ENCODE peak calls at places on chromosomes 1 and 21, in four cellular contexts. V is endodermal cell, A is HCT116, C is GM23248. B is an unnamed sample.

GRCh38 chr1:169601096-169601881 is 15.0 kb upstream of the F5 start:
- DNase-seq in A (no peak), V (no peak), C (peak), B (peak)

GRCh38 chr21:43903451-43904091 is 38.5 kb downstream of the AGPAT3 start:
- DNase-seq in V (no peak), C (no peak), A (no peak), B (no peak)

GRCh38 chr21:35048706-35049617 is at the start of gene RUNX1:
- DNase-seq in A (no peak), C (peak), V (no peak), B (no peak)

GRCh38 chr1:107250169-107250568 is 109.3 kb downstream of the NTNG1 start:
- DNase-seq in V (peak), A (no peak), C (no peak), B (no peak)

GRCh38 chr1:87800006-87800405 is 471.3 kb downstream of the LMO4 start:
- DNase-seq in V (no peak), C (peak), A (no peak), B (no peak)

GRCh38 chr21:37532868-37533780 is 166.6 kb downstream of the DYRK1A start:
- DNase-seq in C (peak), A (peak), V (peak), B (no peak)

GRCh38 chr1:231190456-231190855 is 28.6 kb downstream of the TRIM67 start:
- DNase-seq in C (no peak), A (no peak), V (no peak), B (no peak)

GRCh38 chr1:53330819-53331218 is 2.9 kb upstream of the LRP8 start:
- DNase-seq in C (no peak), A (no peak), V (peak), B (no peak)

GRCh38 chr1:198764748-198765147 is 125.9 kb downstream of the PTPRC start:
- DNase-seq in A (no peak), V (no peak), C (no peak), B (no peak)

GRCh38 chr1:167913895-167914502 is at the start of gene ADCY10:
- DNase-seq in C (no peak), V (no peak), A (no peak), B (no peak)

GRCh38 chr1:158793604-158794003 is 12.6 kb upstream of the OR6N2 start:
- DNase-seq in V (peak), C (peak), A (no peak), B (peak)

GRCh38 chr1:156599811-156600210 is 1.5 kb downstream of the GPATCH4 start:
- DNase-seq in V (no peak), C (peak), A (no peak), B (no peak)

GRCh38 chr1:104574619-104575018 is 824.9 kb downstream of the AMY1C start:
- DNase-seq in V (no peak), A (no peak), C (no peak), B (no peak)

GRCh38 chr1:238944028-238944427 is 442.3 kb upstream of the CHRM3 start:
- DNase-seq in C (no peak), A (no peak), V (no peak), B (no peak)

GRCh38 chr1:216902669-216903388 is 179.6 kb upstream of the ESRRG start:
- DNase-seq in A (no peak), V (no peak), C (no peak), B (no peak)

GRCh38 chr1:216057080-216057479 is 366.2 kb downstream of the USH2A start:
- DNase-seq in V (no peak), C (no peak), A (no peak), B (no peak)

GRCh38 chr1:175478203-175478602 is 265.2 kb downstream of the TNR start:
- DNase-seq in A (no peak), C (no peak), V (no peak), B (no peak)

GRCh38 chr1:196660912-196661311 is 9.1 kb downstream of the CFH start:
- DNase-seq in C (peak), A (peak), V (no peak), B (peak)

GRCh38 chr1:51487628-51488027 is 31.4 kb downstream of the EPS15 start:
- DNase-seq in V (no peak), C (no peak), A (no peak), B (no peak)

GRCh38 chr1:53573931-53574330 is 114.7 kb downstream of the DMRTB1 start:
- DNase-seq in C (no peak), A (no peak), V (no peak), B (no peak)

GRCh38 chr1:7422561-7422960 is 348.5 kb upstream of the VAMP3 start:
- DNase-seq in C (no peak), A (no peak), V (no peak), B (no peak)

GRCh38 chr1:31931241-31932225 is 6.6 kb downstream of the PTP4A2 start:
- DNase-seq in C (peak), A (no peak), V (no peak), B (no peak)

GRCh38 chr1:235935506-235936224 is 69.0 kb upstream of the LYST start:
- DNase-seq in C (no peak), A (no peak), V (no peak), B (no peak)

GRCh38 chr1:156618853-156619581 is at the start of gene HAPLN2:
- DNase-seq in C (peak), A (no peak), V (peak), B (no peak)

GRCh38 chr1:94327001-94327685 is 89.8 kb upstream of the ARHGAP29 start:
- DNase-seq in V (peak), C (peak), A (peak), B (peak)

GRCh38 chr1:85465791-85466134 is 804 bp upstream of the DDAH1 start:
- DNase-seq in C (peak), V (no peak), A (no peak), B (no peak)

GRCh38 chr1:23530089-23530749 is 814 bp downstream of the E2F2 start:
- DNase-seq in C (no peak), A (no peak), V (no peak), B (no peak)

GRCh38 chr1:111571987-111572386 is 47.6 kb upstream of the RAP1A start:
- DNase-seq in A (no peak), V (no peak), C (peak), B (no peak)

GRCh38 chr1:220880726-220881506 is 1.7 kb downstream of the HLX start:
- DNase-seq in A (no peak), C (peak), V (peak), B (peak)

GRCh38 chr1:202958544-202959275 is 598 bp upstream of the ADIPOR1 start:
- DNase-seq in A (no peak), V (no peak), C (no peak), B (no peak)

GRCh38 chr1:15352122-15352957 is 57.3 kb upstream of the EFHD2 start:
- DNase-seq in C (peak), V (peak), A (peak), B (no peak)

GRCh38 chr1:207844374-207844773 is 66.6 kb downstream of the CD34 start:
- DNase-seq in C (peak), A (no peak), V (no peak), B (no peak)

GRCh38 chr1:234206651-234207284 is 166.5 kb upstream of the COA6 start:
- DNase-seq in A (peak), C (peak), V (no peak), B (no peak)

GRCh38 chr1:156581661-156582387 is 2.3 kb downstream of the TTC24 start:
- DNase-seq in A (no peak), C (no peak), V (no peak), B (no peak)

DNA sequence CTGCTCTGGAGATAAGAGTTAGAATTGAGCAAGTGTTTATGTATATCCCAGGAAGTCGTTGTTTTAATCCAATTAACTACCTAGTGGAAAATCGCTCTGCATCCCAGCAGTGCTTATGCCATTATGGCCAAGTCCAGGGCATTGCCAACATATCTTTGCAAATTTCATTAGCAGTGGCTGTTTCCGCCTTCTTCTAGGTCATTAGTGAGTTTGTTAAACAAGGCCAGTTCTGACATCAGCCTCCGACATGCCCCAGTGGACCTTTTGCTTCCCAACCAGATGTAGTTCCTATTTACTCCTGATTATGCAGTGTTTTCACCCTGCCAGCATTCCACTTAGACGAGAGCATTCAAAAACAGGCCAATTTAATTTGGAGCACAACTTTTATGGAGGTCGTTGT is 106.8 kb upstream of the FAM78B start:
- DNase-seq in C (no peak), A (no peak), V (no peak), B (no peak)
- H3K9ac ChIP-seq in C (no peak), A (no peak), V (no peak), B (no peak)

DNA sequence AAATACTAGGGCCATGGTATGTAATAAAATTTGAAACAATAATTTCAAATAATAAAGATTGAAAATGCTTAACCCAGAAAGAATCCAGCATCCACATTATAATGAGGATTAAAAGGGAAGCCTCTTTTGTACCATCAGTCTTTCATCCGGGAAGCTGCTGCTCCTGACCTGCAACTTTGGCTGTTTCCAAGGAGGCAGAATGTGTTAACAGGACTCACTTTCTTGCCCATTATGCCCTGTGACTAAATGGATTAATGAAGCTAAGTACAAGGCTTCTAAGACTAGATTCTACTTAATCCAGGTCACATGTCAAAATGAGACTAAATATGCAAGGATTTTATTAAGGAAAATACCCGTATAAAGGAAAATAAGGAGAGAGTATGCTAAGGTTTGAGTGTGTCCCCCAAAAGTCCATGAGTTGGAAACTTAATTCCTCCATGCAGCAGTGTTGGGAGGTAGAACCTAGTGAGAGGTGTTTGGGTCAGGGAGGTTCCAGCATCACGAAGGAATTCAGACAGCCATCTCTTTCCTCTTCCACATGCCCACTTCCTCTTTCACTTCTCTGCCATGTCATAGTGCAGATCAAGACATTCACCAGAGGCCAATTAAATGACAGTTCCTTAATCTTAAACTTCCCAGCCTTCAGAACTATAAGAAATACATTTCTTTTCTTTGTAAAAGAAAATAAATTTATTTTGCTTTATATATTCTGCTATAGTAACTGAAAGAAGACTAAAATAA is 27.7 kb downstream of the FMO2 start:
- DNase-seq in A (no peak), C (no peak), V (no peak), B (no peak)
- H3K9ac ChIP-seq in A (no peak), C (no peak), V (no peak), B (no peak)

GRCh38 chr1:2483026-2483425 is 6.9 kb downstream of the PLCH2 start:
- DNase-seq in V (no peak), C (no peak), A (no peak), B (no peak)
- H3K9ac ChIP-seq in V (no peak), C (no peak), A (no peak), B (no peak)

GRCh38 chr1:203996126-203996525 is 76.8 kb upstream of the SOX13 start:
- DNase-seq in A (no peak), V (peak), C (peak), B (peak)

GRCh38 chr1:203999618-204000017 is 73.3 kb upstream of the SOX13 start:
- DNase-seq in V (no peak), C (no peak), A (no peak), B (no peak)

GRCh38 chr1:204003536-204003935 is 69.4 kb upstream of the SOX13 start:
- DNase-seq in A (no peak), V (no peak), C (no peak), B (no peak)

DNA sequence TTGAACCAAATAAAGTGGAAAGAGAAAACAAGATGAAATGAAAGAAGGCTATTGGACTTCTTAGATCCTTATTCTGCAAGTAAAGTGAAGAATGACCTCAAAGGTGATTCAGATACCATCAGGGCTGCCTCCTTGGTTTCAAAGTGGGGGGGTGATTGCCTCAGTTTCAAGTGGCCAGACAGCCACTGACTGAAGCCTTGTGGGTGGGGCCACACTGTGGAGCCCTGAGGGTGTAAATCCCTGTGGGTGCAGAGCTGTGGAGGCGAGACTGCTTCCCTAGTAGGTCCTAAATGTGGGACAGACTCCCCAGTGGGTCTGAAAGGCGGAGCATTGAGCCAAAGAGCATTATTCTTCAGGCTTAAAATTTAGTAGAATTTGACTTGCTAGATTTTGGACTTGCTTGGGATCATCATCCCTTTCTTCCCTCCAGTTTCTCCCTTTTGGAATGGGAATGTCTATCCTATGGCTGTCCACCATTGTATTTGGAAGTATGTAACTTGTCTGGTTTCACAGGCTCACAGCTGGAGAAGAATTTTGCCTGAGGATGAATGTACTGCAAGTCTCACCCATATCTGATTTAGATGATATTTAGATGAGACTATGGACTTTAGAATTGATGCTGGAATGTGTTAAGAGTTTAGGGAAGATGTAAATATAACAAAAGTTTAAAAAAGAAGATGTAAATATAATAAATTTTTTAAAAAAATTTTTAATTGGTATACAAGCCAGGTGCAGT is 71.6 kb upstream of the SOX13 start:
- DNase-seq in C (no peak), V (no peak), A (no peak), B (no peak)
- H3K9ac ChIP-seq in C (no peak), V (no peak), A (no peak), B (no peak)

GRCh38 chr1:27726173-27726793 is 522 bp downstream of the FAM76A start:
- DNase-seq in A (peak), C (peak), V (peak), B (peak)

GRCh38 chr1:27727126-27727525 is 1.4 kb downstream of the FAM76A start:
- DNase-seq in V (no peak), A (no peak), C (peak), B (no peak)

GRCh38 chr1:27725374-27726172 is at the start of gene FAM76A:
- DNase-seq in V (peak), A (peak), C (peak), B (peak)

GRCh38 chr1:27719286-27720251 is 6.2 kb upstream of the FAM76A start:
- DNase-seq in A (no peak), V (no peak), C (peak), B (no peak)

GRCh38 chr1:27724961-27725373 is 794 bp upstream of the FAM76A start:
- DNase-seq in A (no peak), C (peak), V (peak), B (peak)
- H3K9ac ChIP-seq in A (no peak), C (peak), V (peak), B (peak)

DNA sequence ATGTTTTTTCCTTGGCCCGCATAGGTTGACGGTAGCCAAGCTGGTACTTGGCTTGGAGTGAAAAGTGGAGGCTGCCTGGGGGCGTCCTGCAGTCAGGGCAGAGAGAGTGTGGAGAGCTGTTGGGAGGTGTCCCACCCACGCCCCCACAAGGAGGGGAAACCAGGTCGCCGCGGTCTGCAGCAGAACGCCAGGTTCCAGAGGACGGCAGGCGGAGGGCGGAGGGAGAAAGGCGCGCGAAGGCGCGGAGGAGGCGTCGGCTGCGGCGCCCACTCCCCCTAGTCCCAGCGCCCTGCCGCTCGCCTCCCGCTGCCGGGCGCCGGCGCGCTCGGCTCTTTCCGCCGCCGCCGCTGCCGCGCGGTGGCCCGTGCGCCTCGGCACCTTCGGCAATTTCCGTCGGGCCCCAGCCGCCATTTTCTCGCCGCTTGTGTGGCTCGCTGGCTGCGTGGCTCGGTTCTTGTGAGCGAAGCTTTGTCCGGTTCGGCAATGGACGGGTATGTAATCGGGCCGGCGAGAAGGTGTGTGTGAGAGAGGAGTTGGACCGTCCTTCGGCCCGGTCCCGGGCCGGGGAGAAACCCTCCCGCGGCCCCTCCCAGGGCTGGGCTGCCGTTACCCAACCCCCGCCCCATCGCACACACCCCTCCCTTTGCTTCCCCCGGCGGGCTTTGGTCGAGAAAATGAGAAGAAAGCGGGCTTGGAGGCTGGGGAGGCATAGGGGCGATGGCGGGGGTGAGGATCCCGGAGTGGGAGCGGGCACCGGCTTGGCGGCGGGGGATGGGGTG is at the start of gene PTBP2:
- DNase-seq in C (peak), A (peak), V (peak), B (peak)
- H3K9ac ChIP-seq in C (peak), A (peak), V (peak), B (peak)

DNA sequence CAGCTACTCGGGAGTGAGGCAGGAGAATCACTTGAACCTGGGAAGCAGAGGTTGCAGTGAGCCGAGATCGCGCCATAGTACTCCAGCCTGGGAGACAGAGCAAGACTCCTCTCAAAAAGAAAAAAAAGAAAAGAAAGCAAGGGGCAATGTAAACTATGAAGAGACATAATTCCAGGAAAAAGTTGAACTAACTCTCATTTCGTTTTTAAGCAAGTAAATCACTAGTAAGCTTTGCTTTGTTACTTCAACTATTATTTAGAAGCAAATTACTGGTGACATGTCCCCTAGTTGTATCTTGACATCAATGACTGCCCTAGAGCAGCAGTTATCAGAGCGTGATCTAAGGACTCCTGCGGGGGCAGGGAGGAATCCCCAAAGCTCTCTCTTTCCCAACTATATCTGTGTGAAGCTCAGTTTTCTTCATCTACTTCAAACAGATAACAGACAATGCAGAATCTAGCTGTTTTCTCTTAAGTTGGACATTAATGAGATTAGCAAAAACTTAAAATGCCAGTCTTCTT is 18.7 kb downstream of the CLSTN1 start:
- DNase-seq in C (no peak), V (peak), A (no peak), B (no peak)
- H3K9ac ChIP-seq in C (no peak), V (no peak), A (no peak), B (no peak)

B was measured in NT2/D1.